ENCODE peak calls at places on chromosome 15, in eight cellular contexts. M is substantia nigra; N is sigmoid colon; Y is NCI-H460; W is NK-92 treated with Interleukin-12 subunit alpha and Interleukin-12 subunit beta, amount 100 ng/mL, for 24 hours; R is IMR-90; K is AG10803; F is nephron progenitor cell. S is an unnamed sample.

GRCh38 chr15:25710184-25710583 is 152.9 kb downstream of the ATP10A start:
- DNase-seq in N (peak), M (no peak), R (no peak), K (peak), Y (no peak), W (peak), F (peak), S (peak)

GRCh38 chr15:38242055-38242454 is 10.6 kb upstream of the SPRED1 start:
- DNase-seq in R (no peak), Y (no peak), F (no peak), W (no peak), M (no peak), N (no peak), K (no peak), S (no peak)

GRCh38 chr15:85037617-85038016 is 56.0 kb downstream of the PDE8A start:
- DNase-seq in W (no peak), R (no peak), Y (no peak), K (no peak), M (no peak), F (no peak), N (no peak), S (no peak)

GRCh38 chr15:94126999-94127398 is 104.4 kb upstream of the MCTP2 start:
- DNase-seq in N (no peak), F (no peak), M (no peak), K (no peak), W (no peak), R (no peak), Y (no peak), S (no peak)

GRCh38 chr15:89777821-89778380 is 1.8 kb downstream of the MESP2 start:
- DNase-seq in K (no peak), F (no peak), Y (no peak), N (no peak), M (no peak), R (no peak), W (no peak), S (peak)

GRCh38 chr15:69629631-69630161 is 177.1 kb downstream of the RPLP1 start:
- DNase-seq in Y (no peak), M (no peak), N (no peak), K (no peak), F (no peak), R (no peak), W (peak), S (no peak)

GRCh38 chr15:75693501-75694240 is 19.0 kb downstream of the CSPG4 start:
- DNase-seq in W (no peak), N (no peak), F (no peak), M (no peak), Y (no peak), R (peak), K (peak), S (peak)

GRCh38 chr15:100988874-100989273 is 69.7 kb downstream of the LRRK1 start:
- DNase-seq in M (no peak), Y (no peak), W (no peak), F (no peak), K (no peak), N (no peak), R (no peak), S (no peak)

GRCh38 chr15:90482124-90483011 is 47.4 kb upstream of the CRTC3 start:
- DNase-seq in F (peak), K (peak), N (no peak), W (no peak), M (peak), Y (peak), R (peak), S (no peak)

S was measured in spleen.